ENCODE peak calls at places on chromosomes 16 and 17, in nine cellular contexts. One of them, this sample, is unnamed.

GRCh38 chr16:67750466-67750865 is 31.4 kb upstream of the GFOD2 start:
- DNase-seq in ascending aorta: no peak
- DNase-seq in MCF 10A: no peak
- DNase-seq in cardiac fibroblast: no peak
- DNase-seq in RWPE1: no peak
- DNase-seq in astrocyte of the cerebellum: no peak
- DNase-seq in astrocyte of the spinal cord: no peak
- DNase-seq in cardiac muscle cell: no peak
- DNase-seq in AG09309: no peak
- DNase-seq in this sample: no peak

GRCh38 chr17:80861892-80862291 is 129.7 kb upstream of the CHMP6 start:
- DNase-seq in ascending aorta: no peak
- DNase-seq in MCF 10A: peak; percentile 89
- DNase-seq in cardiac fibroblast: peak; percentile 34
- DNase-seq in RWPE1: peak; percentile 91
- DNase-seq in astrocyte of the cerebellum: no peak
- DNase-seq in astrocyte of the spinal cord: peak; percentile 49
- DNase-seq in cardiac muscle cell: peak; percentile 25
- DNase-seq in AG09309: no peak
- DNase-seq in this sample: no peak

GRCh38 chr16:30710971-30711370 is 12.0 kb downstream of the SRCAP start:
- DNase-seq in ascending aorta: no peak
- DNase-seq in MCF 10A: no peak
- DNase-seq in cardiac fibroblast: no peak
- DNase-seq in RWPE1: no peak
- DNase-seq in astrocyte of the cerebellum: no peak
- DNase-seq in astrocyte of the spinal cord: no peak
- DNase-seq in cardiac muscle cell: no peak
- DNase-seq in AG09309: no peak
- DNase-seq in this sample: no peak

GRCh38 chr17:66459811-66460270 is 157.4 kb downstream of the PRKCA start:
- DNase-seq in ascending aorta: no peak
- DNase-seq in MCF 10A: peak; percentile 92
- DNase-seq in cardiac fibroblast: peak; percentile 99
- DNase-seq in RWPE1: peak; percentile 88
- DNase-seq in astrocyte of the cerebellum: peak; percentile 95
- DNase-seq in astrocyte of the spinal cord: peak; percentile 98
- DNase-seq in cardiac muscle cell: no peak
- DNase-seq in AG09309: peak; percentile 98
- DNase-seq in this sample: peak; percentile 88

GRCh38 chr16:65062736-65063583 is 58.9 kb downstream of the CDH11 start:
- DNase-seq in ascending aorta: no peak
- DNase-seq in MCF 10A: no peak
- DNase-seq in cardiac fibroblast: no peak
- DNase-seq in RWPE1: no peak
- DNase-seq in astrocyte of the cerebellum: no peak
- DNase-seq in astrocyte of the spinal cord: no peak
- DNase-seq in cardiac muscle cell: no peak
- DNase-seq in AG09309: no peak
- DNase-seq in this sample: peak; percentile 35

GRCh38 chr16:31409433-31409832 is 16.3 kb downstream of the ITGAD start:
- DNase-seq in ascending aorta: no peak
- DNase-seq in MCF 10A: no peak
- DNase-seq in cardiac fibroblast: peak; percentile 51
- DNase-seq in RWPE1: no peak
- DNase-seq in astrocyte of the cerebellum: no peak
- DNase-seq in astrocyte of the spinal cord: no peak
- DNase-seq in cardiac muscle cell: no peak
- DNase-seq in AG09309: peak; percentile 17
- DNase-seq in this sample: peak; percentile 36

GRCh38 chr17:16286947-16287562 is 66.2 kb downstream of the CENPV start:
- DNase-seq in ascending aorta: no peak
- DNase-seq in MCF 10A: peak; percentile 3
- DNase-seq in cardiac fibroblast: peak; percentile 70
- DNase-seq in RWPE1: no peak
- DNase-seq in astrocyte of the cerebellum: no peak
- DNase-seq in astrocyte of the spinal cord: no peak
- DNase-seq in cardiac muscle cell: no peak
- DNase-seq in AG09309: no peak
- DNase-seq in this sample: no peak

GRCh38 chr16:23974223-23974622 is 138.4 kb downstream of the PRKCB start:
- DNase-seq in ascending aorta: no peak
- DNase-seq in MCF 10A: peak; percentile 35
- DNase-seq in cardiac fibroblast: no peak
- DNase-seq in RWPE1: peak; percentile 8
- DNase-seq in astrocyte of the cerebellum: no peak
- DNase-seq in astrocyte of the spinal cord: no peak
- DNase-seq in cardiac muscle cell: peak; percentile 71
- DNase-seq in AG09309: no peak
- DNase-seq in this sample: no peak

GRCh38 chr16:11180489-11180888 is 75.5 kb downstream of the SOCS1 start:
- DNase-seq in ascending aorta: no peak
- DNase-seq in MCF 10A: no peak
- DNase-seq in cardiac fibroblast: no peak
- DNase-seq in RWPE1: no peak
- DNase-seq in astrocyte of the cerebellum: no peak
- DNase-seq in astrocyte of the spinal cord: no peak
- DNase-seq in cardiac muscle cell: no peak
- DNase-seq in AG09309: no peak
- DNase-seq in this sample: no peak

GRCh38 chr17:4152471-4152870 is 9.5 kb downstream of the CYB5D2 start:
- DNase-seq in ascending aorta: no peak
- DNase-seq in MCF 10A: no peak
- DNase-seq in cardiac fibroblast: peak; percentile 86
- DNase-seq in RWPE1: peak; percentile 17
- DNase-seq in astrocyte of the cerebellum: no peak
- DNase-seq in astrocyte of the spinal cord: peak; percentile 42
- DNase-seq in cardiac muscle cell: no peak
- DNase-seq in AG09309: no peak
- DNase-seq in this sample: peak; percentile 36

GRCh38 chr17:14134456-14134855 is 65.2 kb downstream of the COX10 start:
- DNase-seq in ascending aorta: no peak
- DNase-seq in MCF 10A: no peak
- DNase-seq in cardiac fibroblast: no peak
- DNase-seq in RWPE1: no peak
- DNase-seq in astrocyte of the cerebellum: no peak
- DNase-seq in astrocyte of the spinal cord: no peak
- DNase-seq in cardiac muscle cell: no peak
- DNase-seq in AG09309: no peak
- DNase-seq in this sample: no peak

GRCh38 chr16:483351-484075 is 44.0 kb upstream of the CAPN15 start:
- DNase-seq in ascending aorta: no peak
- DNase-seq in MCF 10A: no peak
- DNase-seq in cardiac fibroblast: no peak
- DNase-seq in RWPE1: no peak
- DNase-seq in astrocyte of the cerebellum: no peak
- DNase-seq in astrocyte of the spinal cord: no peak
- DNase-seq in cardiac muscle cell: peak; percentile 64
- DNase-seq in AG09309: no peak
- DNase-seq in this sample: no peak

GRCh38 chr17:32722733-32723132 is 154.2 kb downstream of the MYO1D start:
- DNase-seq in ascending aorta: no peak
- DNase-seq in MCF 10A: no peak
- DNase-seq in cardiac fibroblast: peak; percentile 40
- DNase-seq in RWPE1: no peak
- DNase-seq in astrocyte of the cerebellum: no peak
- DNase-seq in astrocyte of the spinal cord: no peak
- DNase-seq in cardiac muscle cell: no peak
- DNase-seq in AG09309: no peak
- DNase-seq in this sample: no peak

GRCh38 chr17:39870776-39871175 is 2.8 kb downstream of the ZPBP2 start:
- DNase-seq in ascending aorta: no peak
- DNase-seq in MCF 10A: no peak
- DNase-seq in cardiac fibroblast: no peak
- DNase-seq in RWPE1: no peak
- DNase-seq in astrocyte of the cerebellum: no peak
- DNase-seq in astrocyte of the spinal cord: no peak
- DNase-seq in cardiac muscle cell: no peak
- DNase-seq in AG09309: no peak
- DNase-seq in this sample: no peak

DNA sequence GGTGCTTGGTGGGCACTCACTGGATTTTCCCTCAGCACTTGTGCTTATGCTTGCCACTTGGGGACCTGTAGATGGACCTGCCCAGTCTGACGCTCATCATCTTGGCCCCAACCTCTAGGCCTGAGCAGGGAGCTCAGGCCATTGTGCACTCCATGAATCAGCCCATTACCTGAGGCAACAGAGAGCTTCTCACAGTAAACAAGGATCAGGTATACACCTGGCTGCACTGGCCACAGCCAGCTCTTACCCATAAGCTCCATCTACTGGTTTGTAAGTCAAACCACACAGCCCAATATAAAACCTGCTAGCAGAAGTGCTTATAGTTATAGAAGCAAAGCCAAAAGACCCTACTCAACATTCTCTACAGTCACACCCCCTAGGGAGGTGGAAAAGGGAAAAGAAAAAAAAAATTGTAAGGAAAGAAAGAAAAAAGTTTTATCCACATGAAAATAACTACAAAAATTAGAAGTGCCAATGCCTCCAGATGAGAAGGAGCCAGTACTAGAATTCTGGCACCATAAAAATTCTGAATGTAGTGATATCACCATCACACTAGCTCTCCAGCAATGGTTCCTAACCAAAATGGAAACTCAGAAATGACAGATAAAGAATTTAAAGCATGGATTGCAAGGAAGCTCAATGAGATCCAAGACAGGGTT is 87.8 kb upstream of the CDH5 start:
- DNase-seq in ascending aorta: no peak
- DNase-seq in MCF 10A: peak; percentile 87
- DNase-seq in cardiac fibroblast: no peak
- DNase-seq in RWPE1: no peak
- DNase-seq in astrocyte of the cerebellum: no peak
- DNase-seq in astrocyte of the spinal cord: no peak
- DNase-seq in cardiac muscle cell: no peak
- DNase-seq in AG09309: no peak
- DNase-seq in this sample: no peak
- TF ChIP-seq CTCF in ascending aorta: no peak
- TF ChIP-seq CTCF in MCF 10A: peak; percentile 13
- TF ChIP-seq CTCF in cardiac fibroblast: no peak
- TF ChIP-seq CTCF in RWPE1: no peak
- TF ChIP-seq CTCF in astrocyte of the cerebellum: peak; percentile 16
- TF ChIP-seq CTCF in astrocyte of the spinal cord: no peak
- TF ChIP-seq CTCF in cardiac muscle cell: no peak
- TF ChIP-seq CTCF in AG09309: no peak
- TF ChIP-seq CTCF in this sample: no peak

GRCh38 chr17:38705803-38706624 is 941 bp downstream of the MLLT6 start:
- DNase-seq in ascending aorta: no peak
- DNase-seq in MCF 10A: peak; percentile 51
- DNase-seq in cardiac fibroblast: peak; percentile 41
- DNase-seq in RWPE1: peak; percentile 59
- DNase-seq in astrocyte of the cerebellum: no peak
- DNase-seq in astrocyte of the spinal cord: no peak
- DNase-seq in cardiac muscle cell: peak; percentile 43
- DNase-seq in AG09309: no peak
- DNase-seq in this sample: no peak
- TF ChIP-seq CTCF in ascending aorta: no peak
- TF ChIP-seq CTCF in MCF 10A: no peak
- TF ChIP-seq CTCF in cardiac fibroblast: no peak
- TF ChIP-seq CTCF in RWPE1: no peak
- TF ChIP-seq CTCF in astrocyte of the cerebellum: no peak
- TF ChIP-seq CTCF in astrocyte of the spinal cord: no peak
- TF ChIP-seq CTCF in cardiac muscle cell: no peak
- TF ChIP-seq CTCF in AG09309: no peak
- TF ChIP-seq CTCF in this sample: no peak

DNA sequence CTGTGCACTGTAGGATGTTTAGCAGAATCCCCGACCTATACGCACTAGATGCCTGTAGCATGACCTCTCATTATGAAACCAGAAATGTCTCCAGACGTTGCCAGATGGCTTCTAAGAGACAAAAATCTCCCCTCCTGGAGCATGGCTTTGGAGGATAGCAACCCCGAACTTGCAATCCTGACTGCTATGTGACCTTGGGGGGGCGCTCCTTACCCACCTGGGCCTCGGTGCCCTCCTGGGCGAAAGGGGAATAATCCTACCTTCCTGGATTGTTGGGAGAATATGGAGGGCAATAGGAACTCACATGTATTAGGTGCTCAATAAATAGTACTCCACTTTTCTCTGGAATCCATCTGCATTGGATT is 8.1 kb downstream of the MRM1 start:
- DNase-seq in ascending aorta: no peak
- DNase-seq in MCF 10A: no peak
- DNase-seq in cardiac fibroblast: no peak
- DNase-seq in RWPE1: no peak
- DNase-seq in astrocyte of the cerebellum: no peak
- DNase-seq in astrocyte of the spinal cord: no peak
- DNase-seq in cardiac muscle cell: no peak
- DNase-seq in AG09309: no peak
- DNase-seq in this sample: no peak
- TF ChIP-seq CTCF in ascending aorta: no peak
- TF ChIP-seq CTCF in MCF 10A: no peak
- TF ChIP-seq CTCF in cardiac fibroblast: no peak
- TF ChIP-seq CTCF in RWPE1: no peak
- TF ChIP-seq CTCF in astrocyte of the cerebellum: no peak
- TF ChIP-seq CTCF in astrocyte of the spinal cord: no peak
- TF ChIP-seq CTCF in cardiac muscle cell: no peak
- TF ChIP-seq CTCF in AG09309: no peak
- TF ChIP-seq CTCF in this sample: no peak

DNA sequence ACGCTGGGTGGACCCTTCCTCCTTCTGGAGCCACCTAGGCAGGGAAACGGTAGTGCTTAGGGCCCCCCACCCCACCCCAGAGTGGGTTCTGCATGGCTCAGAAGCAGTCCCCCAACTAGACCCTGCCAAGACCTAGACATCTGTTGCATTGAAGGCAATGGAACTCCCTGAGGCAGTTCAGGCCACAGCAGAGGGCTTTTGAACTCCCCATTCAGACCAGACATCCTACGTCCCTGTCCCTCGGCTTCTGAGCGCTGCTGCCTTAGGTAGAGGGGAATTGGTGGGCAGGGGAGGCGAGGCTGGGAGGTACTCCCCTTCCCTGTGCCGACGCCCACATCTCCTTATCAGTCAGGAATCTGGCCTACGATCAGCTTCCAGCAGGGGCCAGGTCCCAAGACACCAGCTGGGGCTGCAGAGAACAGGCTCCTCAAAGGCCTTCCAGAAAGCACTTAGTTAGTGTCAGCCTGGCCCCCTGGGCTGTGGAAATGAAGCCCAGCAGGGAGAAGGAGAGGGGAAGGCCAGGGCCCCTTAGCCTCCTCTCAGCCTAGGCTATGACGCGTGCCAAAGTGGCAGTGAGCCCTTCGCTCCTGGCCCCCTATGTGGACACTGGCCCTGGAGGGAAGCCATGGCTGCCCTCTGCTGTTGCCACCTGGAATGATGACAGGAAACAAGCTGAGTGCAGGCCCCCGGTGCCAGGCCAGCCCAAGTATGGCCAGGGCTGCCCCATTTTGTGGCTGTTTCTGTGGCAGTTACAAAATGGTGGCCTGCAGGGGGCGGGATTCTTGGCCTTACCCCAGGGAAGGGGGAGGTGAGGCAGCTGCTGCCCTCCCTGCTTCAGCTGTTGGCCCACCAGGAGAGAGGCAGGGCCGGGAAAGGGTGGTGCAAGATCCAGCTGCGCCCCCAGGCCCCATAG is 11.1 kb downstream of the TBX4 start:
- DNase-seq in ascending aorta: no peak
- DNase-seq in MCF 10A: no peak
- DNase-seq in cardiac fibroblast: no peak
- DNase-seq in RWPE1: no peak
- DNase-seq in astrocyte of the cerebellum: no peak
- DNase-seq in astrocyte of the spinal cord: no peak
- DNase-seq in cardiac muscle cell: no peak
- DNase-seq in AG09309: no peak
- DNase-seq in this sample: no peak
- TF ChIP-seq CTCF in ascending aorta: no peak
- TF ChIP-seq CTCF in MCF 10A: no peak
- TF ChIP-seq CTCF in cardiac fibroblast: peak; percentile 6
- TF ChIP-seq CTCF in RWPE1: no peak
- TF ChIP-seq CTCF in astrocyte of the cerebellum: peak; percentile 16
- TF ChIP-seq CTCF in astrocyte of the spinal cord: no peak
- TF ChIP-seq CTCF in cardiac muscle cell: peak; percentile 11
- TF ChIP-seq CTCF in AG09309: peak; percentile 25
- TF ChIP-seq CTCF in this sample: peak; percentile 30